ENCODE peak calls at places on chromosome 22, in eight cellular contexts. S is tibial nerve, J is left lung, C is ovary, T is A673, P is GM23338, Z is mucosa of descending colon, Y is adrenal gland. V is an unnamed sample.

GRCh38 chr22:37843746-37844089 is 416 bp downstream of the ANKRD54 start:
- DNase-seq in S (no peak), Z (peak; percentile 61), J (no peak), C (peak; percentile 77), Y (peak; percentile 53), T (no peak), P (peak; percentile 58), V (no peak)

GRCh38 chr22:37281195-37281594 is 1.1 kb upstream of the CYTH4 start:
- DNase-seq in S (no peak), P (no peak), Z (no peak), Y (no peak), C (no peak), J (no peak), T (no peak), V (no peak)

GRCh38 chr22:22800716-22801115 is 86.9 kb upstream of the IGLL5 start:
- DNase-seq in C (no peak), Z (no peak), Y (no peak), T (no peak), J (no peak), S (peak; percentile 40), P (no peak), V (no peak)

GRCh38 chr22:38987171-38987895 is 5.2 kb downstream of the APOBEC3B start:
- DNase-seq in S (no peak), C (no peak), Z (no peak), J (no peak), P (no peak), T (no peak), Y (no peak), V (no peak)

GRCh38 chr22:38080847-38081635 is 2.9 kb downstream of the SLC16A8 start:
- DNase-seq in P (peak; percentile 84), Z (peak; percentile 24), T (peak; percentile 37), S (no peak), C (no peak), J (no peak), Y (no peak), V (peak; percentile 55)

GRCh38 chr22:38317995-38318715 is 922 bp upstream of the CSNK1E start:
- DNase-seq in Y (peak; percentile 87), Z (peak; percentile 87), C (peak; percentile 67), S (peak; percentile 69), P (no peak), T (peak; percentile 81), J (peak; percentile 78), V (peak; percentile 75)

GRCh38 chr22:23542933-23543332 is 37.2 kb downstream of the IGLL1 start:
- DNase-seq in P (no peak), Z (no peak), T (no peak), C (no peak), S (no peak), Y (no peak), J (no peak), V (no peak)

GRCh38 chr22:23026777-23027176 is 43.5 kb upstream of the GNAZ start:
- DNase-seq in P (no peak), J (no peak), S (no peak), C (no peak), T (no peak), Y (no peak), Z (no peak), V (no peak)

GRCh38 chr22:22684605-22685561 is 40.5 kb downstream of the GGTLC2 start:
- DNase-seq in P (peak; percentile 57), J (no peak), C (no peak), Z (peak; percentile 51), Y (no peak), S (no peak), T (no peak), V (no peak)

GRCh38 chr22:28799125-28799833 is 1.1 kb downstream of the XBP1 start:
- DNase-seq in T (peak; percentile 69), P (peak; percentile 36), C (peak; percentile 48), Z (peak; percentile 61), J (no peak), S (peak; percentile 83), Y (peak; percentile 77), V (peak; percentile 60)

GRCh38 chr22:41047741-41048140 is 44.7 kb upstream of the EP300 start:
- DNase-seq in Z (no peak), P (no peak), Y (no peak), J (no peak), C (no peak), T (no peak), S (no peak), V (no peak)

GRCh38 chr22:40176921-40177737 is 596 bp upstream of the TNRC6B start:
- DNase-seq in Y (peak; percentile 62), T (peak; percentile 80), P (peak; percentile 79), Z (peak; percentile 64), J (peak; percentile 47), S (peak; percentile 26), C (no peak), V (no peak)

GRCh38 chr22:21022507-21022906 is 7.5 kb downstream of the P2RX6 start:
- DNase-seq in Z (no peak), S (no peak), J (no peak), P (no peak), C (no peak), T (no peak), Y (no peak), V (no peak)

GRCh38 chr22:21018314-21018713 is 3.3 kb downstream of the P2RX6 start:
- DNase-seq in J (no peak), P (no peak), S (no peak), Z (no peak), C (no peak), T (no peak), Y (no peak), V (no peak)

GRCh38 chr22:21022955-21023614 is 8.1 kb downstream of the P2RX6 start:
- DNase-seq in Y (no peak), S (no peak), P (no peak), T (no peak), C (no peak), Z (no peak), J (no peak), V (no peak)

GRCh38 chr22:21016644-21017420 is 1.9 kb downstream of the P2RX6 start:
- DNase-seq in T (no peak), P (no peak), J (no peak), Z (no peak), S (no peak), Y (no peak), C (no peak), V (no peak)

GRCh38 chr22:21020802-21021429 is 6.0 kb downstream of the P2RX6 start:
- DNase-seq in C (no peak), J (no peak), Z (no peak), Y (no peak), S (no peak), T (no peak), P (peak; percentile 85), V (no peak)
- TF ChIP-seq CTCF in C (no peak), J (no peak), Z (no peak), Y (peak; percentile 33), S (no peak), T (peak; percentile 55), P (peak; percentile 67), V (peak; percentile 16)

DNA sequence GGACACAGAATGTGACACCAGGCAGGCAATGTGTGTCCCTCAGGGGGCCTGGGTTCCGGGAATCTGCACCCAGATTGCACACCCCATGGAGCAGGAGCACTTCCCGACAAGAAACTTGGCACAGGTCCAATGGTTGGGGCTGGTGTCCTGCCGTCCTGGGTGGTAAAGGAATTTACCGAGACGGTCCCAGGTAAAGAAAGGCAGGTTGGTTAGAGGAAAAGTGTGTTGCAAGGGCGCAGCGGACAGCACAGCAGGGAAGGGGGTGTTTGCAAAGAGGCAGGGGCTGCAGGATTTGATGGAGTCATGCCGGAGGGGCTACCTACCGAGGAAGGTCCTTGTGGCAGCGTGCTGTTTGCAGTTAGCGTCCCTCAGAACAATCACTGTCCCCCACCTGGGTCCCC is 1424.2 kb downstream of the BRD1 start:
- DNase-seq in P (no peak), C (no peak), S (no peak), J (no peak), T (no peak), Y (no peak), Z (no peak), V (no peak)
- H3K4me1 ChIP-seq in P (no peaks in the 10 kb centered on the region), C (no peaks in the 10 kb centered on the region), S (no peaks in the 10 kb centered on the region), J (no peaks in the 10 kb centered on the region), T (no peaks in the 10 kb centered on the region), Y (no peaks in the 10 kb centered on the region), Z (no peaks in the 10 kb centered on the region), V (no peaks in the 10 kb centered on the region)

DNA sequence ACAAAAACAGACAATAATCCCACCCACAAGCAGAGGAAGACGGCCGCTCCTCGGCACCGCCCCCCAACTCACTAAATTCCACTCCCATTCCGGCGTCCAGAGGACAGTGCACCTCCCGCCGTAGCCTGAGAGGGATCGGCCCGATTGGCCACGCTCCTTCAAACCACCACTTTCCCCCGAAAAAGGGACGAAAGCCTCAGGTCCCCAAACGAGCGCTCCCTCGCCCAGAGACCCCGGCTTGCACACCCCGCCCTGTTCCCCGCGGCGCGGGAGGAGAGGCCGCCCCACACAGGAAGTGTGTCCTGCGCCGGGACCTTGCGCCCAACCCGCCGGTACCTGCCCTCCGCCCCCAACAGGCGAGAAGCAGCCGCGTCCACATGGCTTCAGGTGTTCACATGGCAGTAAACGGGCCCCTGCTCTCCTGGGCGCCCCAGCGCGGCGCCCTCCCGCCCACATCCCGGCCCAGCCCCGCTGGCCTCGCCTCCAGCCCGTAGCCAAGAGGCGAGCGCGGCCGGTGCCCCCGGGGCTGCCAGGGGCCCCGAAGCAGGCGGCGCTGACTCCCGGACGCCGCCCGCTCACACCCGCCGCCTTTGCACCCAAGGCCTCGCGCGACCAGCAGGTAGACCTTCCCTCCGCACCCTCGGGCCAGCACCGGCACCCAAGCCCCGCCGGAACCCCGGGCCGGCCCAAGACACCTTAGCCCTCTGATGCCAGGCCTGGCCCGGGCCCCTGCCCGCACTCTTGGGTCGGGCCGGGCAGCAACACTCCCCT is 861 bp downstream of the TCF20 start:
- DNase-seq in Y (no peak), P (peak; percentile 84), J (peak; percentile 74), S (no peak), C (peak; percentile 61), T (no peak), Z (peak; percentile 82), V (peak; percentile 77)
- TF ChIP-seq CTCF in Y (no peak), P (no peak), J (no peak), S (peak; percentile 16), C (no peak), T (no peak), Z (no peak), V (no peak)

GRCh38 chr22:46038516-46039430 is 61.8 kb upstream of the WNT7B start:
- DNase-seq in Y (peak; percentile 36), C (peak; percentile 50), S (no peak), P (no peak), Z (no peak), T (no peak), J (peak; percentile 36), V (peak; percentile 29)

GRCh38 chr22:46041642-46042041 is 64.7 kb upstream of the WNT7B start:
- DNase-seq in P (no peak), J (no peak), Y (peak; percentile 10), C (no peak), S (no peak), Z (no peak), T (no peak), V (peak; percentile 28)

GRCh38 chr22:46038174-46038487 is 61.2 kb upstream of the WNT7B start:
- DNase-seq in S (no peak), J (no peak), T (no peak), P (no peak), C (no peak), Y (no peak), Z (no peak), V (no peak)

GRCh38 chr22:46040471-46041465 is 63.8 kb upstream of the WNT7B start:
- DNase-seq in Y (peak; percentile 11), T (no peak), P (no peak), J (peak; percentile 26), Z (no peak), S (no peak), C (peak; percentile 39), V (peak; percentile 26)

DNA sequence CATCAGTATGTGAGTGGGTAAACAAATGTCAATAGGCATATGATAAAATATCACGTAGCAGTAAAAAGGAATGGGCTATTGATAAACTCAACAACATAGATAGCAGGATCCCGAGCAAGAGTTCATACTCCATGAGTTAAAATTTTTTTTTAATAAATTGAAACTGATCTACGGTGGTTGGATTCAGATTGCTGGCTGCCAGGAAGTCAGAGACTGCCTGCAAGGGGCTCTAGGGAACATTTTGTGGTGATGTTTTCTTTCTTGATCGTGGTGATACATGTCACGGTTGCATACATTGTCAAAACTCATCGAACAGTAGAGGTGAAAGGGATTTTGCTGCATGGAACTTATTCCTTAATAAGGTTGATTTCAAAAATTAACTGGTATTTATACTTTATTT is 62.6 kb upstream of the WNT7B start:
- DNase-seq in P (no peak), Y (no peak), T (no peak), Z (no peak), S (no peak), C (no peak), J (no peak), V (no peak)
- H3K4me1 ChIP-seq in P (peaks cover 14% of the 10 kb centered on the region), Y (peaks cover 34% of the 10 kb centered on the region), T (peaks cover 22% of the 10 kb centered on the region), Z (peaks cover 20% of the 10 kb centered on the region), S (peaks cover 40% of the 10 kb centered on the region), C (peaks cover 20% of the 10 kb centered on the region), J (peaks cover 52% of the 10 kb centered on the region), V (peaks cover 44% of the 10 kb centered on the region)

V was measured in lower lobe of right lung.